ENCODE peak calls at places on chromosomes 11 and 22, in four cellular contexts. V, D, E and B are unnamed samples.

GRCh38 chr11:72141066-72141465 is 5.5 kb downstream of the FOLR3 start:
- DNase-seq in E (no peak), D (no peak), V (no peak), B (no peak)

GRCh38 chr11:5234390-5234834 is at the start of gene HBD:
- DNase-seq in E (no peak), V (no peak), D (no peak), B (no peak)

GRCh38 chr11:72083414-72083813 is 2.8 kb downstream of the LRRC51 start:
- DNase-seq in E (no peak), D (no peak), V (no peak), B (no peak)

GRCh38 chr11:75734491-75735180 is 17.0 kb downstream of the MOGAT2 start:
- DNase-seq in V (no peak), D (no peak), E (peak; percentile 50), B (no peak)

GRCh38 chr22:45915151-45915550 is 61.8 kb downstream of the WNT7B start:
- DNase-seq in V (no peak), D (no peak), E (no peak), B (no peak)

GRCh38 chr11:110886241-110886640 is 174.0 kb upstream of the ARHGAP20 start:
- DNase-seq in D (no peak), V (no peak), E (no peak), B (no peak)

GRCh38 chr22:33299245-33299956 is 241.2 kb upstream of the SYN3 start:
- DNase-seq in E (no peak), D (no peak), V (no peak), B (no peak)

GRCh38 chr11:122910775-122911174 is 28.2 kb downstream of the JHY start:
- DNase-seq in V (no peak), E (no peak), D (no peak), B (no peak)

GRCh38 chr11:36009469-36009868 is 65.6 kb downstream of the LDLRAD3 start:
- DNase-seq in E (no peak), V (no peak), D (no peak), B (no peak)

GRCh38 chr11:8728566-8728965 is 46.0 kb downstream of the RPL27A start:
- DNase-seq in E (no peak), D (no peak), V (no peak), B (no peak)